ENCODE peak calls at places on chromosomes 13 and 19, in seven cellular contexts. V is stromal cell of bone marrow, Y is hippocampal formation, L is hepatocyte, J is NCI-H1436, N is NCI-H748 treated with DMSO at 0.1 percent for 48 hours, W is B cell. D is an unnamed sample.

GRCh38 chr13:80341771-80342271 is 895 bp upstream of the SPRY2 start:
- DNase-seq in W (peak), L (peak), N (peak), V (no peak), J (peak), Y (peak), D (no peak)

GRCh38 chr13:44243198-44243852 is 130.3 kb upstream of the SERP2 start:
- DNase-seq in Y (peak), L (peak), N (peak), J (peak), W (peak), V (no peak), D (peak)

GRCh38 chr19:40217921-40218890 is at the start of gene TTC9B:
- DNase-seq in L (peak), Y (peak), W (peak), N (peak), V (no peak), J (peak), D (peak)

GRCh38 chr19:7862413-7862951 is 11.7 kb downstream of the PRR36 start:
- DNase-seq in L (peak), W (peak), J (no peak), V (no peak), Y (no peak), N (no peak), D (peak)

GRCh38 chr19:35168261-35168660 is 13.7 kb downstream of the FXYD5 start:
- DNase-seq in N (no peak), J (no peak), L (no peak), Y (no peak), W (no peak), V (no peak), D (no peak)

GRCh38 chr13:46885018-46885417 is 11.8 kb downstream of the HTR2A start:
- DNase-seq in J (no peak), W (no peak), V (no peak), L (no peak), N (no peak), Y (no peak), D (no peak)

GRCh38 chr19:8360196-8360595 is 3.8 kb upstream of the ANGPTL4 start:
- DNase-seq in Y (no peak), V (no peak), W (no peak), L (no peak), J (no peak), N (no peak), D (no peak)

GRCh38 chr19:31351212-31352193 is 2.3 kb upstream of the TSHZ3 start:
- DNase-seq in V (no peak), L (peak), W (peak), N (no peak), Y (no peak), J (no peak), D (no peak)

D was measured in GM06990.